ENCODE peak calls at places on chromosomes 2 and 18, in five cellular contexts. R, X, I, W and T are unnamed samples.

GRCh38 chr2:58764321-58765099 is 523.4 kb upstream of the FANCL start:
- DNase-seq in R (no peak), X (no peak), I (no peak), W (no peak), T (peak; percentile 2)

GRCh38 chr2:235005603-235006259 is 53.9 kb downstream of the SH3BP4 start:
- DNase-seq in R (peak; percentile 61), X (peak; percentile 94), I (no peak), W (peak; percentile 35), T (peak; percentile 95)

GRCh38 chr18:73645175-73645715 is 502.4 kb downstream of the FBXO15 start:
- DNase-seq in R (no peak), X (no peak), I (no peak), W (no peak), T (no peak)

GRCh38 chr2:109523121-109523520 is 90.6 kb downstream of the SEPTIN10 start:
- DNase-seq in R (no peak), X (no peak), I (no peak), W (no peak), T (no peak)

GRCh38 chr2:48328972-48329723 is 200.8 kb upstream of the STON1 start:
- DNase-seq in R (peak; percentile 80), X (no peak), I (no peak), W (no peak), T (no peak)

GRCh38 chr2:157989227-157989626 is 112.4 kb upstream of the UPP2 start:
- DNase-seq in R (no peak), X (no peak), I (no peak), W (no peak), T (no peak)

GRCh38 chr2:153455403-153455802 is 23.2 kb downstream of the RPRM start:
- DNase-seq in R (no peak), X (no peak), I (no peak), W (no peak), T (no peak)

GRCh38 chr18:47149457-47150028 is 757 bp downstream of the HDHD2 start:
- DNase-seq in R (peak; percentile 13), X (no peak), I (no peak), W (no peak), T (peak; percentile 50)

GRCh38 chr18:39596891-39597290 is 2031.3 kb upstream of the CELF4 start:
- DNase-seq in R (no peak), X (no peak), I (no peak), W (no peak), T (no peak)

GRCh38 chr2:230661072-230661957 is 51.3 kb upstream of the CAB39 start:
- DNase-seq in R (no peak), X (no peak), I (no peak), W (no peak), T (no peak)

GRCh38 chr2:58535182-58535581 is 294.1 kb upstream of the FANCL start:
- DNase-seq in R (no peak), X (peak; percentile 78), I (no peak), W (peak; percentile 95), T (peak; percentile 98)

GRCh38 chr2:119744335-119744939 is 15.3 kb upstream of the PTPN4 start:
- DNase-seq in R (no peak), X (no peak), I (no peak), W (no peak), T (no peak)

GRCh38 chr2:43131051-43131889 is 95.1 kb downstream of the ZFP36L2 start:
- DNase-seq in R (no peak), X (peak; percentile 72), I (peak; percentile 45), W (no peak), T (peak; percentile 88)

GRCh38 chr2:15359716-15360531 is 201.2 kb downstream of the NBAS start:
- DNase-seq in R (no peak), X (no peak), I (peak; percentile 31), W (no peak), T (no peak)